ENCODE peak calls at places on chromosomes 6 and 20, in six cellular contexts. One of them, this sample, is unnamed.
A peak's percentile ranks its signal among the peaks of the same experiment; 100 is the strongest.

GRCh38 chr20:64219202-64219601 is 36.3 kb upstream of the PCMTD2 start:
- DNase-seq in SW 1271: no peak
- DNase-seq in AG04449: no peak
- DNase-seq in fibroblast of pulmonary artery: no peak
- DNase-seq in posterior vena cava: no peak
- DNase-seq in stimulated activated naive CD8-positive, alpha-beta T cell treated with anti-CD3 and anti-CD28 coated beads, Interleukin-15, amount 100 ng/mL, for 72 hours: no peak
- DNase-seq in this sample: no peak

GRCh38 chr6:169905041-169905807 is 153.8 kb downstream of the ERMARD start:
- DNase-seq in stimulated activated naive CD8-positive, alpha-beta T cell treated with anti-CD3 and anti-CD28 coated beads, Interleukin-15, amount 100 ng/mL, for 72 hours: no peak
- DNase-seq in SW 1271: no peak
- DNase-seq in AG04449: no peak
- DNase-seq in fibroblast of pulmonary artery: peak; percentile 87
- DNase-seq in posterior vena cava: peak; percentile 75
- DNase-seq in this sample: no peak

GRCh38 chr6:35496851-35497570 is at the start of gene TEAD3:
- DNase-seq in AG04449: no peak
- DNase-seq in stimulated activated naive CD8-positive, alpha-beta T cell treated with anti-CD3 and anti-CD28 coated beads, Interleukin-15, amount 100 ng/mL, for 72 hours: peak; percentile 52
- DNase-seq in fibroblast of pulmonary artery: peak; percentile 61
- DNase-seq in SW 1271: no peak
- DNase-seq in posterior vena cava: no peak
- DNase-seq in this sample: peak; percentile 42

GRCh38 chr20:8095648-8096572 is 36.2 kb upstream of the PLCB1 start:
- DNase-seq in AG04449: no peak
- DNase-seq in posterior vena cava: no peak
- DNase-seq in fibroblast of pulmonary artery: peak; percentile 68
- DNase-seq in stimulated activated naive CD8-positive, alpha-beta T cell treated with anti-CD3 and anti-CD28 coated beads, Interleukin-15, amount 100 ng/mL, for 72 hours: no peak
- DNase-seq in SW 1271: no peak
- DNase-seq in this sample: no peak

GRCh38 chr6:55578537-55579363 is at the start of gene HMGCLL1:
- DNase-seq in SW 1271: no peak
- DNase-seq in AG04449: no peak
- DNase-seq in fibroblast of pulmonary artery: no peak
- DNase-seq in posterior vena cava: peak; percentile 76
- DNase-seq in stimulated activated naive CD8-positive, alpha-beta T cell treated with anti-CD3 and anti-CD28 coated beads, Interleukin-15, amount 100 ng/mL, for 72 hours: no peak
- DNase-seq in this sample: peak; percentile 3

GRCh38 chr6:168905451-168906090 is 348.1 kb downstream of the THBS2 start:
- DNase-seq in posterior vena cava: no peak
- DNase-seq in stimulated activated naive CD8-positive, alpha-beta T cell treated with anti-CD3 and anti-CD28 coated beads, Interleukin-15, amount 100 ng/mL, for 72 hours: no peak
- DNase-seq in fibroblast of pulmonary artery: peak; percentile 6
- DNase-seq in SW 1271: no peak
- DNase-seq in AG04449: no peak
- DNase-seq in this sample: no peak

GRCh38 chr20:44596010-44596409 is 13.6 kb downstream of the PKIG start:
- DNase-seq in stimulated activated naive CD8-positive, alpha-beta T cell treated with anti-CD3 and anti-CD28 coated beads, Interleukin-15, amount 100 ng/mL, for 72 hours: no peak
- DNase-seq in SW 1271: no peak
- DNase-seq in AG04449: no peak
- DNase-seq in fibroblast of pulmonary artery: no peak
- DNase-seq in posterior vena cava: no peak
- DNase-seq in this sample: no peak

GRCh38 chr20:33032555-33032954 is 1.1 kb downstream of the BPIFB6 start:
- DNase-seq in stimulated activated naive CD8-positive, alpha-beta T cell treated with anti-CD3 and anti-CD28 coated beads, Interleukin-15, amount 100 ng/mL, for 72 hours: no peak
- DNase-seq in posterior vena cava: no peak
- DNase-seq in AG04449: no peak
- DNase-seq in SW 1271: no peak
- DNase-seq in fibroblast of pulmonary artery: no peak
- DNase-seq in this sample: no peak

GRCh38 chr20:33827629-33828325 is 16.6 kb downstream of the CHMP4B start:
- DNase-seq in SW 1271: no peak
- DNase-seq in AG04449: no peak
- DNase-seq in stimulated activated naive CD8-positive, alpha-beta T cell treated with anti-CD3 and anti-CD28 coated beads, Interleukin-15, amount 100 ng/mL, for 72 hours: no peak
- DNase-seq in posterior vena cava: no peak
- DNase-seq in fibroblast of pulmonary artery: peak; percentile 23
- DNase-seq in this sample: no peak

GRCh38 chr6:142728367-142728766 is 216.6 kb downstream of the HIVEP2 start:
- DNase-seq in AG04449: no peak
- DNase-seq in SW 1271: no peak
- DNase-seq in posterior vena cava: no peak
- DNase-seq in fibroblast of pulmonary artery: peak; percentile 36
- DNase-seq in stimulated activated naive CD8-positive, alpha-beta T cell treated with anti-CD3 and anti-CD28 coated beads, Interleukin-15, amount 100 ng/mL, for 72 hours: no peak
- DNase-seq in this sample: no peak

GRCh38 chr6:47440722-47441121 is 36.9 kb upstream of the CD2AP start:
- DNase-seq in fibroblast of pulmonary artery: no peak
- DNase-seq in posterior vena cava: no peak
- DNase-seq in stimulated activated naive CD8-positive, alpha-beta T cell treated with anti-CD3 and anti-CD28 coated beads, Interleukin-15, amount 100 ng/mL, for 72 hours: no peak
- DNase-seq in AG04449: no peak
- DNase-seq in SW 1271: no peak
- DNase-seq in this sample: peak; percentile 49

GRCh38 chr6:128323011-128323410 is 197.4 kb downstream of the PTPRK start:
- DNase-seq in posterior vena cava: no peak
- DNase-seq in SW 1271: no peak
- DNase-seq in stimulated activated naive CD8-positive, alpha-beta T cell treated with anti-CD3 and anti-CD28 coated beads, Interleukin-15, amount 100 ng/mL, for 72 hours: no peak
- DNase-seq in AG04449: no peak
- DNase-seq in fibroblast of pulmonary artery: no peak
- DNase-seq in this sample: no peak

GRCh38 chr6:167849846-167850459 is 23.2 kb downstream of the AFDN start:
- DNase-seq in fibroblast of pulmonary artery: peak; percentile 53
- DNase-seq in stimulated activated naive CD8-positive, alpha-beta T cell treated with anti-CD3 and anti-CD28 coated beads, Interleukin-15, amount 100 ng/mL, for 72 hours: no peak
- DNase-seq in SW 1271: peak; percentile 17
- DNase-seq in AG04449: no peak
- DNase-seq in posterior vena cava: no peak
- DNase-seq in this sample: no peak

GRCh38 chr6:158849899-158850806 is 31.0 kb upstream of the EZR start:
- DNase-seq in SW 1271: peak; percentile 69
- DNase-seq in fibroblast of pulmonary artery: peak; percentile 84
- DNase-seq in AG04449: peak; percentile 90
- DNase-seq in posterior vena cava: no peak
- DNase-seq in stimulated activated naive CD8-positive, alpha-beta T cell treated with anti-CD3 and anti-CD28 coated beads, Interleukin-15, amount 100 ng/mL, for 72 hours: peak; percentile 57
- DNase-seq in this sample: no peak

GRCh38 chr20:52192296-52193007 is 873 bp upstream of the ZFP64 start:
- DNase-seq in stimulated activated naive CD8-positive, alpha-beta T cell treated with anti-CD3 and anti-CD28 coated beads, Interleukin-15, amount 100 ng/mL, for 72 hours: peak; percentile 54
- DNase-seq in AG04449: no peak
- DNase-seq in posterior vena cava: no peak
- DNase-seq in fibroblast of pulmonary artery: peak; percentile 17
- DNase-seq in SW 1271: peak; percentile 38
- DNase-seq in this sample: no peak

GRCh38 chr6:126335210-126335609 is 4.7 kb upstream of the CENPW start:
- DNase-seq in SW 1271: no peak
- DNase-seq in AG04449: no peak
- DNase-seq in posterior vena cava: no peak
- DNase-seq in fibroblast of pulmonary artery: no peak
- DNase-seq in stimulated activated naive CD8-positive, alpha-beta T cell treated with anti-CD3 and anti-CD28 coated beads, Interleukin-15, amount 100 ng/mL, for 72 hours: no peak
- DNase-seq in this sample: no peak

GRCh38 chr20:32709528-32710121 is 33.6 kb downstream of the COMMD7 start:
- DNase-seq in posterior vena cava: no peak
- DNase-seq in SW 1271: no peak
- DNase-seq in stimulated activated naive CD8-positive, alpha-beta T cell treated with anti-CD3 and anti-CD28 coated beads, Interleukin-15, amount 100 ng/mL, for 72 hours: no peak
- DNase-seq in fibroblast of pulmonary artery: peak; percentile 14
- DNase-seq in AG04449: no peak
- DNase-seq in this sample: no peak

GRCh38 chr6:27630727-27631613 is 158.1 kb upstream of the ZNF184 start:
- DNase-seq in AG04449: no peak
- DNase-seq in posterior vena cava: no peak
- DNase-seq in fibroblast of pulmonary artery: peak; percentile 57
- DNase-seq in stimulated activated naive CD8-positive, alpha-beta T cell treated with anti-CD3 and anti-CD28 coated beads, Interleukin-15, amount 100 ng/mL, for 72 hours: peak; percentile 76
- DNase-seq in SW 1271: no peak
- DNase-seq in this sample: peak; percentile 78

This sample was measured in GM06990.